ENCODE peak calls at places on chromosomes 1 and 21, in ten cellular contexts. P is tibial artery, C is heart left ventricle, U is right atrium auricular region, D is mammary epithelial cell, Z is psoas muscle, M is IMR-90, T is body of pancreas, A is GM06990, I is GM12865. S is an unnamed sample.
A peak's percentile ranks its signal among the peaks of the same experiment; 100 is the strongest.

GRCh38 chr1:229209386-229209785 is 61.5 kb upstream of the RAB4A start:
- DNase-seq in P (no peak), C (no peak), U (no peak), D (no peak), Z (no peak), M (peak; percentile 69), T (no peak), A (no peak), I (no peak), S (no peak)

GRCh38 chr21:43372663-43373386 is 54.1 kb downstream of the SIK1 start:
- DNase-seq in P (no peak), C (no peak), U (no peak), D (peak; percentile 96), Z (peak; percentile 57), M (no peak), T (no peak), A (no peak), I (no peak), S (no peak)

GRCh38 chr1:229950908-229951307 is 116.1 kb upstream of the GALNT2 start:
- DNase-seq in P (no peak), C (no peak), U (no peak), D (no peak), Z (no peak), M (no peak), T (no peak), A (no peak), I (no peak), S (no peak)

GRCh38 chr1:192952646-192953045 is 106.5 kb downstream of the UCHL5 start:
- DNase-seq in P (no peak), C (no peak), U (no peak), D (no peak), Z (no peak), M (peak; percentile 33), T (no peak), A (no peak), I (no peak), S (peak; percentile 54)

GRCh38 chr1:15525043-15525958 is 1.3 kb upstream of the CASP9 start:
- DNase-seq in P (peak; percentile 100), C (no peak), U (peak; percentile 99), D (no peak), Z (no peak), M (no peak), T (no peak), A (no peak), I (peak; percentile 19), S (no peak)

GRCh38 chr1:108513114-108513513 is 46.8 kb upstream of the EEIG2 start:
- DNase-seq in P (no peak), C (no peak), U (no peak), D (no peak), Z (no peak), M (no peak), T (no peak), A (no peak), I (no peak), S (no peak)

GRCh38 chr1:110060662-110061060 is 9.8 kb downstream of the ALX3 start:
- DNase-seq in P (no peak), C (no peak), U (no peak), D (no peak), Z (peak; percentile 12), M (no peak), T (no peak), A (no peak), I (no peak), S (no peak)

GRCh38 chr1:46571691-46572225 is 20.3 kb upstream of the KNCN start:
- DNase-seq in P (peak; percentile 53), C (no peak), U (no peak), D (no peak), Z (no peak), M (no peak), T (no peak), A (no peak), I (no peak), S (no peak)

GRCh38 chr1:110408488-110408887 is 994 bp upstream of the LAMTOR5 start:
- DNase-seq in P (no peak), C (no peak), U (no peak), D (no peak), Z (no peak), M (no peak), T (no peak), A (no peak), I (no peak), S (no peak)

GRCh38 chr1:41355356-41355755 is 5.9 kb upstream of the FOXO6 start:
- DNase-seq in P (no peak), C (peak; percentile 7), U (no peak), D (no peak), Z (no peak), M (no peak), T (no peak), A (no peak), I (no peak), S (no peak)

GRCh38 chr21:37984416-37984815 is 68.2 kb upstream of the KCNJ6 start:
- DNase-seq in P (no peak), C (no peak), U (no peak), D (peak; percentile 4), Z (no peak), M (no peak), T (no peak), A (no peak), I (no peak), S (no peak)

GRCh38 chr1:94832446-94832845 is 12.3 kb downstream of the SLC44A3 start:
- DNase-seq in P (no peak), C (no peak), U (no peak), D (peak; percentile 48), Z (no peak), M (peak; percentile 34), T (no peak), A (no peak), I (no peak), S (peak; percentile 54)

GRCh38 chr1:9539829-9540550 is 725 bp downstream of the SLC25A33 start:
- DNase-seq in P (peak; percentile 73), C (peak; percentile 36), U (peak; percentile 69), D (peak; percentile 30), Z (peak; percentile 82), M (peak; percentile 21), T (peak; percentile 55), A (peak; percentile 75), I (peak; percentile 66), S (peak; percentile 42)

GRCh38 chr1:165075725-165076370 is 280.7 kb downstream of the LMX1A start:
- DNase-seq in P (no peak), C (no peak), U (no peak), D (no peak), Z (no peak), M (peak; percentile 13), T (peak; percentile 26), A (no peak), I (peak; percentile 33), S (no peak)

GRCh38 chr1:169550294-169550693 is 36.0 kb downstream of the F5 start:
- DNase-seq in P (no peak), C (no peak), U (no peak), D (peak; percentile 24), Z (no peak), M (peak; percentile 38), T (no peak), A (peak; percentile 6), I (peak; percentile 62), S (peak; percentile 61)

GRCh38 chr1:2018217-2019161 is 656 bp upstream of the GABRD start:
- DNase-seq in P (no peak), C (no peak), U (no peak), D (no peak), Z (no peak), M (no peak), T (no peak), A (no peak), I (no peak), S (peak; percentile 16)

GRCh38 chr1:2021550-2021949 is 2.4 kb downstream of the GABRD start:
- DNase-seq in P (no peak), C (no peak), U (no peak), D (no peak), Z (no peak), M (no peak), T (no peak), A (no peak), I (no peak), S (no peak)

GRCh38 chr1:2020310-2020655 is 1.1 kb downstream of the GABRD start:
- DNase-seq in P (no peak), C (no peak), U (no peak), D (no peak), Z (no peak), M (no peak), T (no peak), A (no peak), I (no peak), S (no peak)

GRCh38 chr1:2019571-2020309 is 595 bp downstream of the GABRD start:
- DNase-seq in P (no peak), C (no peak), U (no peak), D (no peak), Z (no peak), M (no peak), T (peak; percentile 24), A (no peak), I (no peak), S (no peak)

DNA sequence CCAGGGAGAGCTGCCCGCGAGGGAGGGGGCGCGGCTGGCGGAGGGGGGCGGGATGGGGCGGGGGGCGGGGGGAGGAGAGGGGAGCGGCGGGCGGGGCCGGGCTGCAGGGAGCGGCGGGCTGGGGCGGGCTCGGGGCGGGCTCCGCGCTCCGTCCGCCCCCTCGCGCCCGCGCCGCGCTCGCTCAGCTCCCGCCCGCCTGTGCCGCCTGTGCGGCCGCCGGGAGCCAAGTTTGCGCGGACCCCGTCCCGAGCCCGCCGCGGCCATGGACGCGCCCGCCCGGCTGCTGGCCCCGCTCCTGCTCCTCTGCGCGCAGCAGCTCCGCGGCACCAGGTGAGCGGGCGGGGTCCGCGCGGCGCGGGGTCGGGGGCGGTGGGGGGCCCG is at the start of gene GABRD:
- DNase-seq in P (no peak), C (no peak), U (no peak), D (no peak), Z (no peak), M (no peak), T (no peak), A (no peak), I (no peak), S (peak; percentile 31)
- H3K4me3 ChIP-seq in P (peak within 1 kb of the TSS; percentile 22), C (peak within 1 kb of the TSS; percentile 22), U (no peak within 1 kb of the TSS), D (no peak within 1 kb of the TSS), Z (peak within 1 kb of the TSS; percentile 15), M (no peak within 1 kb of the TSS), T (no peak within 1 kb of the TSS), A (no peak within 1 kb of the TSS), I (no peak within 1 kb of the TSS), S (no peak within 1 kb of the TSS)

GRCh38 chr1:35857830-35858229 is 25.2 kb upstream of the AGO1 start:
- DNase-seq in P (no peak), C (no peak), U (no peak), D (no peak), Z (no peak), M (peak; percentile 21), T (no peak), A (no peak), I (peak; percentile 31), S (peak; percentile 46)
- TF ChIP-seq CTCF in P (no peak), C (no peak), U (peak; percentile 46), D (no peak), Z (no peak), M (peak; percentile 29), T (no peak), A (peak; percentile 33), I (no peak), S (peak; percentile 30)

GRCh38 chr1:157512036-157512969 is 40.0 kb downstream of the FCRL5 start:
- DNase-seq in P (no peak), C (no peak), U (no peak), D (no peak), Z (no peak), M (no peak), T (no peak), A (peak; percentile 62), I (peak; percentile 70), S (no peak)
- H3K4me3 ChIP-seq in P (no peak overlapping the region), C (no peak overlapping the region), U (no peak overlapping the region), D (no peak overlapping the region), Z (no peak overlapping the region), M (no peak overlapping the region), T (no peak overlapping the region), A (no peak overlapping the region), I (no peak overlapping the region), S (no peak overlapping the region)

GRCh38 chr1:183913556-183913955 is 108.6 kb downstream of the RGL1 start:
- DNase-seq in P (no peak), C (no peak), U (no peak), D (no peak), Z (no peak), M (peak; percentile 39), T (no peak), A (no peak), I (no peak), S (peak; percentile 67)
- TF ChIP-seq CTCF in P (no peak), C (no peak), U (no peak), D (no peak), Z (no peak), M (no peak), T (no peak), A (no peak), I (no peak), S (no peak)